ENCODE peak calls at places on chromosomes 2 and 18, in seven cellular contexts. T is GM13976; J is lower leg skin; B is uterus; Y is HTR-8/SVneo; S is activated T-cell treated with anti-CD3 and anti-CD28 coated beads, Interleukin-2, amount 50 U/mL, for 72 hours; K is fibroblast of mammary gland. U is an unnamed sample.
A peak's percentile ranks its signal among the peaks of the same experiment; 100 is the strongest.

GRCh38 chr2:68909793-68910674 is 38.8 kb upstream of the BMP10 start:
- DNase-seq in T (peak; percentile 66), J (no peak), B (peak; percentile 65), Y (peak; percentile 73), S (peak; percentile 74), K (peak; percentile 69), U (peak; percentile 70)

GRCh38 chr2:39435974-39436591 is 1.0 kb downstream of the MAP4K3 start:
- DNase-seq in T (no peak), J (no peak), B (peak; percentile 29), Y (no peak), S (no peak), K (peak; percentile 81), U (peak; percentile 30)

GRCh38 chr2:183519371-183520056 is 395.3 kb downstream of the NUP35 start:
- DNase-seq in T (no peak), J (no peak), B (no peak), Y (no peak), S (no peak), K (no peak), U (no peak)

GRCh38 chr2:72236445-72237067 is 88.9 kb upstream of the CYP26B1 start:
- DNase-seq in T (no peak), J (no peak), B (no peak), Y (peak; percentile 52), S (no peak), K (peak; percentile 80), U (no peak)

GRCh38 chr18:76410660-76411417 is 84.2 kb downstream of the ZNF516 start:
- DNase-seq in T (peak; percentile 77), J (peak; percentile 69), B (no peak), Y (no peak), S (peak; percentile 26), K (no peak), U (no peak)

GRCh38 chr2:239829326-239829725 is 195.8 kb downstream of the NDUFA10 start:
- DNase-seq in T (no peak), J (peak; percentile 45), B (no peak), Y (no peak), S (no peak), K (no peak), U (no peak)

GRCh38 chr2:215301994-215302393 is 9.9 kb upstream of the ATIC start:
- DNase-seq in T (no peak), J (no peak), B (no peak), Y (no peak), S (no peak), K (no peak), U (no peak)

GRCh38 chr2:24182507-24182906 is 7.7 kb downstream of the FAM228A start:
- DNase-seq in T (no peak), J (no peak), B (no peak), Y (no peak), S (no peak), K (no peak), U (no peak)

GRCh38 chr2:158932246-158932645 is 36.2 kb upstream of the TANC1 start:
- DNase-seq in T (no peak), J (no peak), B (no peak), Y (no peak), S (no peak), K (peak; percentile 68), U (no peak)

GRCh38 chr18:44541159-44541558 is 139.5 kb upstream of the SETBP1 start:
- DNase-seq in T (no peak), J (no peak), B (no peak), Y (no peak), S (no peak), K (peak; percentile 23), U (no peak)

GRCh38 chr18:32056613-32057358 is 34.9 kb upstream of the RNF138 start:
- DNase-seq in T (no peak), J (no peak), B (no peak), Y (no peak), S (no peak), K (no peak), U (peak; percentile 38)

GRCh38 chr2:134290363-134290762 is 36.5 kb downstream of the MGAT5 start:
- DNase-seq in T (no peak), J (no peak), B (no peak), Y (no peak), S (no peak), K (no peak), U (no peak)

GRCh38 chr18:55083461-55083860 is 124.2 kb upstream of the CCDC68 start:
- DNase-seq in T (no peak), J (no peak), B (no peak), Y (no peak), S (no peak), K (peak; percentile 8), U (no peak)

GRCh38 chr2:218217366-218218309 is 649 bp downstream of the ARPC2 start:
- DNase-seq in T (peak; percentile 73), J (peak; percentile 93), B (peak; percentile 52), Y (peak; percentile 39), S (peak; percentile 79), K (no peak), U (peak; percentile 38)

GRCh38 chr18:48800479-48800876 is 150.3 kb downstream of the SMAD7 start:
- DNase-seq in T (no peak), J (peak; percentile 59), B (peak; percentile 10), Y (no peak), S (no peak), K (no peak), U (no peak)

GRCh38 chr2:209240204-209240603 is 183.6 kb upstream of the MAP2 start:
- DNase-seq in T (no peak), J (no peak), B (no peak), Y (no peak), S (no peak), K (no peak), U (peak; percentile 22)

GRCh38 chr2:111905990-111906735 is 7.8 kb downstream of the MERTK start:
- DNase-seq in T (no peak), J (peak; percentile 84), B (no peak), Y (no peak), S (no peak), K (no peak), U (no peak)

GRCh38 chr2:189608799-189609422 is 28.3 kb upstream of the SLC40A1 start:
- DNase-seq in T (no peak), J (no peak), B (no peak), Y (no peak), S (no peak), K (peak; percentile 69), U (no peak)

GRCh38 chr18:53283708-53284107 is 940.8 kb downstream of the MBD2 start:
- DNase-seq in T (no peak), J (no peak), B (no peak), Y (no peak), S (no peak), K (no peak), U (no peak)

GRCh38 chr2:241576293-241576654 is 17.7 kb downstream of the BOK start:
- DNase-seq in T (no peak), J (peak; percentile 60), B (no peak), Y (no peak), S (no peak), K (no peak), U (no peak)

U was measured in NCI-H524.